ENCODE peak calls at places on chromosomes 11 and 22, in ten cellular contexts. One of them, this sample, is unnamed.

GRCh38 chr11:61545341-61545740 is 35.5 kb downstream of the SYT7 start:
- DNase-seq in CD4-positive, alpha-beta T cell: no peak
- DNase-seq in dorsolateral prefrontal cortex: no peak
- DNase-seq in NB4: peak
- DNase-seq in PC-3: peak
- DNase-seq in mucosa of descending colon: no peak
- DNase-seq in AG10803: no peak
- DNase-seq in astrocyte: no peak
- DNase-seq in left ventricle myocardium inferior: no peak
- DNase-seq in IMR-90: no peak
- DNase-seq in this sample: no peak

GRCh38 chr22:48968201-48968959 is 859.3 kb downstream of the BRD1 start:
- DNase-seq in CD4-positive, alpha-beta T cell: no peak
- DNase-seq in dorsolateral prefrontal cortex: peak
- DNase-seq in NB4: no peak
- DNase-seq in PC-3: peak
- DNase-seq in mucosa of descending colon: peak
- DNase-seq in AG10803: no peak
- DNase-seq in astrocyte: no peak
- DNase-seq in left ventricle myocardium inferior: peak
- DNase-seq in IMR-90: no peak
- DNase-seq in this sample: peak

GRCh38 chr11:131688056-131688693 is 317.8 kb downstream of the NTM start:
- DNase-seq in CD4-positive, alpha-beta T cell: no peak
- DNase-seq in dorsolateral prefrontal cortex: peak
- DNase-seq in NB4: peak
- DNase-seq in PC-3: peak
- DNase-seq in mucosa of descending colon: peak
- DNase-seq in AG10803: peak
- DNase-seq in astrocyte: peak
- DNase-seq in left ventricle myocardium inferior: peak
- DNase-seq in IMR-90: peak
- DNase-seq in this sample: peak

GRCh38 chr22:35531695-35532094 is 8.9 kb upstream of the RASD2 start:
- DNase-seq in CD4-positive, alpha-beta T cell: no peak
- DNase-seq in dorsolateral prefrontal cortex: no peak
- DNase-seq in NB4: no peak
- DNase-seq in PC-3: no peak
- DNase-seq in mucosa of descending colon: no peak
- DNase-seq in AG10803: no peak
- DNase-seq in astrocyte: no peak
- DNase-seq in left ventricle myocardium inferior: no peak
- DNase-seq in IMR-90: no peak
- DNase-seq in this sample: no peak

GRCh38 chr11:1827095-1827797 is 7.5 kb upstream of the SYT8 start:
- DNase-seq in CD4-positive, alpha-beta T cell: no peak
- DNase-seq in dorsolateral prefrontal cortex: peak
- DNase-seq in NB4: no peak
- DNase-seq in PC-3: peak
- DNase-seq in mucosa of descending colon: peak
- DNase-seq in AG10803: peak
- DNase-seq in astrocyte: peak
- DNase-seq in left ventricle myocardium inferior: no peak
- DNase-seq in IMR-90: peak
- DNase-seq in this sample: no peak

GRCh38 chr11:128341280-128341679 is 246.1 kb downstream of the ETS1 start:
- DNase-seq in CD4-positive, alpha-beta T cell: peak
- DNase-seq in dorsolateral prefrontal cortex: no peak
- DNase-seq in NB4: no peak
- DNase-seq in PC-3: peak
- DNase-seq in mucosa of descending colon: peak
- DNase-seq in AG10803: no peak
- DNase-seq in astrocyte: no peak
- DNase-seq in left ventricle myocardium inferior: no peak
- DNase-seq in IMR-90: no peak
- DNase-seq in this sample: no peak

GRCh38 chr11:118435233-118435892 is 929 bp upstream of the KMT2A start:
- DNase-seq in CD4-positive, alpha-beta T cell: peak
- DNase-seq in dorsolateral prefrontal cortex: peak
- DNase-seq in NB4: peak
- DNase-seq in PC-3: peak
- DNase-seq in mucosa of descending colon: peak
- DNase-seq in AG10803: peak
- DNase-seq in astrocyte: peak
- DNase-seq in left ventricle myocardium inferior: peak
- DNase-seq in IMR-90: peak
- DNase-seq in this sample: peak

GRCh38 chr22:28791841-28792490 is 8.4 kb downstream of the XBP1 start:
- DNase-seq in CD4-positive, alpha-beta T cell: no peak
- DNase-seq in dorsolateral prefrontal cortex: no peak
- DNase-seq in NB4: no peak
- DNase-seq in PC-3: no peak
- DNase-seq in mucosa of descending colon: no peak
- DNase-seq in AG10803: no peak
- DNase-seq in astrocyte: no peak
- DNase-seq in left ventricle myocardium inferior: no peak
- DNase-seq in IMR-90: peak
- DNase-seq in this sample: no peak

GRCh38 chr11:19498986-19499669 is 213.5 kb upstream of the NAV2 start:
- DNase-seq in CD4-positive, alpha-beta T cell: no peak
- DNase-seq in dorsolateral prefrontal cortex: no peak
- DNase-seq in NB4: no peak
- DNase-seq in PC-3: no peak
- DNase-seq in mucosa of descending colon: no peak
- DNase-seq in AG10803: peak
- DNase-seq in astrocyte: peak
- DNase-seq in left ventricle myocardium inferior: no peak
- DNase-seq in IMR-90: peak
- DNase-seq in this sample: no peak

GRCh38 chr11:19493446-19493845 is 219.2 kb upstream of the NAV2 start:
- DNase-seq in CD4-positive, alpha-beta T cell: no peak
- DNase-seq in dorsolateral prefrontal cortex: no peak
- DNase-seq in NB4: peak
- DNase-seq in PC-3: no peak
- DNase-seq in mucosa of descending colon: no peak
- DNase-seq in AG10803: no peak
- DNase-seq in astrocyte: no peak
- DNase-seq in left ventricle myocardium inferior: no peak
- DNase-seq in IMR-90: no peak
- DNase-seq in this sample: no peak
- TF ChIP-seq CTCF in CD4-positive, alpha-beta T cell: no peak
- TF ChIP-seq CTCF in dorsolateral prefrontal cortex: no peak
- TF ChIP-seq CTCF in NB4: no peak
- TF ChIP-seq CTCF in PC-3: no peak
- TF ChIP-seq CTCF in mucosa of descending colon: no peak
- TF ChIP-seq CTCF in AG10803: no peak
- TF ChIP-seq CTCF in astrocyte: no peak
- TF ChIP-seq CTCF in left ventricle myocardium inferior: no peak
- TF ChIP-seq CTCF in IMR-90: no peak
- TF ChIP-seq CTCF in this sample: no peak

DNA sequence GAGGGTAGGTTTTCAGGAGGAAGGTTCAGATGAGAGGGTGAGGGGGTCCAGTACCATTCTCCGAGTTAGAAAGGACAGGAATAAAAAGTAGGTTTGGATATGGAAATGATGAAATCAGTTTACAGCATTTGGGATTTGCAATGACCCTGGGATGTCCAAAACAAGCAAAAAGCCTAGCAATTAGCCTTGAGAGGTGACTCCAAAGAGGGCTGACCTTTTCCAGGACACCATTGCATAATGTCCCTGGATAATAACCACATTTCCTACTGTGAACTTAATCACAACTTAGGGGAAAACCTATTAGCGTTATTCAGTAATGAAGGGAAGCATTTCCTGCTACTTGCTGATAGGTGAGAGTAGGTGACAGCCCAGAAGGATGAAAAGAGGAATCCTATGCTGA is 101.4 kb upstream of the ARHGAP42 start:
- DNase-seq in CD4-positive, alpha-beta T cell: no peak
- DNase-seq in dorsolateral prefrontal cortex: no peak
- DNase-seq in NB4: no peak
- DNase-seq in PC-3: no peak
- DNase-seq in mucosa of descending colon: no peak
- DNase-seq in AG10803: no peak
- DNase-seq in astrocyte: no peak
- DNase-seq in left ventricle myocardium inferior: no peak
- DNase-seq in IMR-90: no peak
- DNase-seq in this sample: no peak
- TF ChIP-seq CTCF in CD4-positive, alpha-beta T cell: no peak
- TF ChIP-seq CTCF in dorsolateral prefrontal cortex: no peak
- TF ChIP-seq CTCF in NB4: no peak
- TF ChIP-seq CTCF in PC-3: no peak
- TF ChIP-seq CTCF in mucosa of descending colon: no peak
- TF ChIP-seq CTCF in AG10803: no peak
- TF ChIP-seq CTCF in astrocyte: no peak
- TF ChIP-seq CTCF in left ventricle myocardium inferior: no peak
- TF ChIP-seq CTCF in IMR-90: no peak
- TF ChIP-seq CTCF in this sample: no peak

DNA sequence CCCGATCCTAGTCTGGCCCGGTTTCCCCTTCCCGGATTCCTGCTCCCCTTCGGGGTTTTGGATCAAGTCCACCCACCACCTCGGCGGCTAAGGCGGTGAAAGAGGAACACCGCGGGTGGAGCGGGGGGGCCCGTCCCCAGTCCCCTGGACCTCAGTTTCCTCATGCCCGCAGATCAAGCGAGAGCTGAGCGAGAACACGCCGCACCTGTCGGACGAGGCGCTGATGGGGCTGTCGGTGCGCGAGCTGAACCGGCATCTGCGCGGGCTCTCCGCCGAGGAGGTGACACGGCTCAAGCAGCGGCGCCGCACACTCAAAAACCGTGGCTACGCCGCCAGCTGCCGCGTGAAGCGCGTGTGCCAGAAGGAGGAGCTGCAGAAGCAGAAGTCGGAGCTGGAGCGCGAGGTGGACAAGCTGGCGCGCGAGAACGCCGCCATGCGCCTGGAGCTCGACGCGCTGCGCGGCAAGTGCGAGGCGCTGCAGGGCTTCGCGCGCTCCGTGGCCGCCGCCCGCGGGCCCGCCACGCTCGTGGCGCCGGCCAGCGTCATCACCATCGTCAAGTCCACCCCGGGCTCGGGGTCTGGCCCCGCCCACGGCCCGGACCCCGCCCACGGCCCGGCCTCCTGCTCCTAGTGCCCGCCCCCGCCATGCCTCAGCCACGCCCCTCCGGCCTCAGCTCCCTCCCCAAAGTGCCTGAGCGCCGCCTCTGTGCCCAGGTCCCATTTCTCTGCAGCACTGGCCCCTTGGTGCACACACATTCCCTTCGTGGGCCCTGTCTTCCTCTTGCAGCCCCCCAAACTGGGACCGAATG is 12.7 kb downstream of the MAFF start:
- DNase-seq in CD4-positive, alpha-beta T cell: peak
- DNase-seq in dorsolateral prefrontal cortex: peak
- DNase-seq in NB4: no peak
- DNase-seq in PC-3: no peak
- DNase-seq in mucosa of descending colon: peak
- DNase-seq in AG10803: peak
- DNase-seq in astrocyte: peak
- DNase-seq in left ventricle myocardium inferior: peak
- DNase-seq in IMR-90: peak
- DNase-seq in this sample: peak
- TF ChIP-seq CTCF in CD4-positive, alpha-beta T cell: no peak
- TF ChIP-seq CTCF in dorsolateral prefrontal cortex: peak
- TF ChIP-seq CTCF in NB4: no peak
- TF ChIP-seq CTCF in PC-3: no peak
- TF ChIP-seq CTCF in mucosa of descending colon: peak
- TF ChIP-seq CTCF in AG10803: peak
- TF ChIP-seq CTCF in astrocyte: no peak
- TF ChIP-seq CTCF in left ventricle myocardium inferior: peak
- TF ChIP-seq CTCF in IMR-90: no peak
- TF ChIP-seq CTCF in this sample: no peak

GRCh38 chr22:26563022-26563421 is 26.9 kb downstream of the TPST2 start:
- DNase-seq in CD4-positive, alpha-beta T cell: no peak
- DNase-seq in dorsolateral prefrontal cortex: no peak
- DNase-seq in NB4: no peak
- DNase-seq in PC-3: no peak
- DNase-seq in mucosa of descending colon: peak
- DNase-seq in AG10803: no peak
- DNase-seq in astrocyte: no peak
- DNase-seq in left ventricle myocardium inferior: no peak
- DNase-seq in IMR-90: no peak
- DNase-seq in this sample: no peak
- TF ChIP-seq CTCF in CD4-positive, alpha-beta T cell: peak
- TF ChIP-seq CTCF in dorsolateral prefrontal cortex: no peak
- TF ChIP-seq CTCF in NB4: no peak
- TF ChIP-seq CTCF in PC-3: peak
- TF ChIP-seq CTCF in mucosa of descending colon: no peak
- TF ChIP-seq CTCF in AG10803: peak
- TF ChIP-seq CTCF in astrocyte: no peak
- TF ChIP-seq CTCF in left ventricle myocardium inferior: peak
- TF ChIP-seq CTCF in IMR-90: no peak
- TF ChIP-seq CTCF in this sample: no peak

DNA sequence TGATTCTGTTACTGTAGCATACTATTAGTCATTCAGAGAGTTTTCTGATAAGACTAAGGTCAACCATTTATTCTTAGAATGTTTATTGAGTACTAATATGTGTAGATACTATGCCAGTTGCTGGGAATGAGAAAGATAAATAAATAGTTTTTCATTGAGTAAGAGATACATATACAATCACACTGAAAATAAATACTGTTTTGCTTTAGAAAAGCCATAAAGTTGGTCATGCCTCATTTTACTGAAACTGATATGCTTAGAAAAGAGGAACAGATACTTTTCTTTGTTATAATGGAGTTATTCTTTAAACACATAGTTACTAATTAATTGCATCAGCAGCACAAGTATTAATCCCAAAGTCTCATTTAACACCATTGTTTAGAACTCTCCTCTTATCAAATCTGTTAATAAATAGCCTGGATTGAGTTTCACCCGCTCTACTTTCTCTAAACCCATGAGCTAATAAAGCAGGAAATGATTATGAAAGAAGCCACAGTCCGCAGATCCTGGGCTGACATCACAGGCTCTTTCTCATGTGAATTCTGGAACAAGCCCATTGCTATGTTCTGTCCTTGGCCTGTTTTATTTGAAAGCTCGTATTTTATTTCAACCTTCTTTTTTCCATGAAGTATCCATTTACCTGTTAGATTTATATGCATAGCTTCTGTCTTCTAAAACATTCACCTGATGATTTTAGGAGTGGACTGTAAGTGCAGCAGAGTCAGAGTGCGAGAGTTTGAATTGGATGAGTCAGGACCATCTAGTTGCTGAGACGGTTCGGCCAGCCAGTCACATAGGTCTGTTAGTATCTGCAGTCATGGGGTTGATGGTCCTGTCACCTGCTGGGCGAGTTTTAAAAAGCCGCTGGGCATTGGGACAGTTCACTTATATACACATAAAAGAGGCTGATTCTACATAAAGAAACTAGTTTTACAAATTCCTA is 35.5 kb downstream of the PIWIL4 start:
- DNase-seq in CD4-positive, alpha-beta T cell: no peak
- DNase-seq in dorsolateral prefrontal cortex: peak
- DNase-seq in NB4: peak
- DNase-seq in PC-3: peak
- DNase-seq in mucosa of descending colon: peak
- DNase-seq in AG10803: peak
- DNase-seq in astrocyte: peak
- DNase-seq in left ventricle myocardium inferior: peak
- DNase-seq in IMR-90: peak
- DNase-seq in this sample: no peak
- TF ChIP-seq CTCF in CD4-positive, alpha-beta T cell: peak
- TF ChIP-seq CTCF in dorsolateral prefrontal cortex: peak
- TF ChIP-seq CTCF in NB4: peak
- TF ChIP-seq CTCF in PC-3: peak
- TF ChIP-seq CTCF in mucosa of descending colon: no peak
- TF ChIP-seq CTCF in AG10803: peak
- TF ChIP-seq CTCF in astrocyte: peak
- TF ChIP-seq CTCF in left ventricle myocardium inferior: peak
- TF ChIP-seq CTCF in IMR-90: peak
- TF ChIP-seq CTCF in this sample: no peak